ENCODE peak calls at places on chromosome 1, in five cellular contexts. P is H1, E is SK-N-SH, S is K562, Z is A549. I is an unnamed sample.

GRCh38 chr1:228270032-228270431 is 62.2 kb downstream of the OBSCN start:
- DNase-seq in P (no peak), Z (no peak), S (no peak), E (no peak), I (peak; percentile 90)

GRCh38 chr1:15386128-15386824 is 23.4 kb upstream of the EFHD2 start:
- DNase-seq in P (peak; percentile 63), S (peak; percentile 39), E (no peak), Z (no peak), I (no peak)

GRCh38 chr1:92820551-92820950 is 11.3 kb upstream of the RPL5 start:
- DNase-seq in S (no peak), P (no peak), Z (no peak), E (no peak), I (no peak)

GRCh38 chr1:145702826-145703225 is 4.3 kb downstream of the PDZK1 start:
- DNase-seq in Z (no peak), E (no peak), S (no peak), P (no peak), I (no peak)

GRCh38 chr1:200409203-200409760 is 554 bp downstream of the ZNF281 start:
- DNase-seq in Z (no peak), E (no peak), P (peak; percentile 61), S (peak; percentile 69), I (peak; percentile 59)

GRCh38 chr1:208381481-208381880 is 137.3 kb upstream of the PLXNA2 start:
- DNase-seq in P (no peak), Z (no peak), S (no peak), E (no peak), I (no peak)

GRCh38 chr1:1250828-1251284 is 4.3 kb upstream of the C1QTNF12 start:
- DNase-seq in P (no peak), Z (no peak), S (no peak), E (no peak), I (no peak)

GRCh38 chr1:168234846-168235547 is 9.2 kb downstream of the SFT2D2 start:
- DNase-seq in S (peak; percentile 78), Z (peak; percentile 84), E (peak; percentile 51), P (no peak), I (peak; percentile 64)

GRCh38 chr1:227316941-227317540 is 1.3 kb downstream of the CDC42BPA start:
- DNase-seq in Z (no peak), E (peak; percentile 27), S (peak; percentile 45), P (no peak), I (peak; percentile 61)

GRCh38 chr1:7564097-7564496 is 207.0 kb upstream of the VAMP3 start:
- DNase-seq in E (no peak), S (no peak), Z (no peak), P (no peak), I (no peak)

GRCh38 chr1:227245613-227246320 is 72.5 kb downstream of the CDC42BPA start:
- DNase-seq in E (no peak), Z (no peak), S (no peak), P (no peak), I (no peak)

GRCh38 chr1:8176279-8176678 is 141.6 kb upstream of the SLC45A1 start:
- DNase-seq in S (no peak), E (no peak), Z (no peak), P (no peak), I (no peak)

GRCh38 chr1:118335372-118335771 is 150.3 kb upstream of the SPAG17 start:
- DNase-seq in S (no peak), Z (no peak), E (no peak), P (no peak), I (no peak)

GRCh38 chr1:166489356-166489669 is 322.5 kb upstream of the FAM78B start:
- DNase-seq in Z (no peak), E (no peak), S (no peak), P (no peak), I (no peak)

GRCh38 chr1:153260473-153260979 is 1.0 kb downstream of the LORICRIN start:
- DNase-seq in P (no peak), S (no peak), Z (no peak), E (peak; percentile 18), I (no peak)

GRCh38 chr1:240766831-240767230 is 154.9 kb upstream of the GREM2 start:
- DNase-seq in P (no peak), Z (no peak), S (no peak), E (no peak), I (no peak)

GRCh38 chr1:26520339-26520738 is 9.2 kb upstream of the RPS6KA1 start:
- DNase-seq in P (no peak), S (no peak), E (no peak), Z (no peak), I (no peak)

GRCh38 chr1:26522073-26522472 is 7.5 kb upstream of the RPS6KA1 start:
- DNase-seq in E (no peak), S (no peak), P (no peak), Z (no peak), I (no peak)

GRCh38 chr1:26524181-26524580 is 5.4 kb upstream of the RPS6KA1 start:
- DNase-seq in S (no peak), E (peak; percentile 8), P (no peak), Z (no peak), I (no peak)

GRCh38 chr1:26517766-26518049 is 11.9 kb upstream of the RPS6KA1 start:
- DNase-seq in S (no peak), P (no peak), Z (no peak), E (no peak), I (no peak)

GRCh38 chr1:26521669-26522030 is 7.9 kb upstream of the RPS6KA1 start:
- DNase-seq in Z (no peak), P (no peak), S (no peak), E (no peak), I (no peak)
- TF ChIP-seq MAX in Z (no peak), P (no peak), S (no peak), E (no peak), I (no peak)

GRCh38 chr1:59308839-59309238 is 11.9 kb downstream of the FGGY start:
- DNase-seq in S (no peak), P (no peak), E (no peak), Z (no peak), I (no peak)

GRCh38 chr1:59314776-59315528 is 18.1 kb downstream of the FGGY start:
- DNase-seq in Z (no peak), P (no peak), E (no peak), S (no peak), I (no peak)

GRCh38 chr1:59305188-59305587 is 8.3 kb downstream of the FGGY start:
- DNase-seq in E (no peak), S (no peak), P (no peak), Z (no peak), I (no peak)

GRCh38 chr1:59315529-59316433 is 18.9 kb downstream of the FGGY start:
- DNase-seq in S (no peak), E (no peak), Z (no peak), P (no peak), I (no peak)

GRCh38 chr1:59310527-59310926 is 13.6 kb downstream of the FGGY start:
- DNase-seq in S (no peak), E (no peak), Z (no peak), P (no peak), I (no peak)
- H3K4me2 ChIP-seq in S (no peak overlapping the region), E (no peak overlapping the region), Z (no peak overlapping the region), P (no peak overlapping the region), I (no peak overlapping the region)

GRCh38 chr1:173253046-173253445 is 45.9 kb upstream of the TNFSF4 start:
- DNase-seq in Z (no peak), P (no peak), S (no peak), E (no peak), I (no peak)

GRCh38 chr1:173258484-173259264 is 51.5 kb upstream of the TNFSF4 start:
- DNase-seq in P (no peak), Z (no peak), E (no peak), S (no peak), I (no peak)

GRCh38 chr1:173257805-173258204 is 50.7 kb upstream of the TNFSF4 start:
- DNase-seq in P (no peak), Z (no peak), E (no peak), S (no peak), I (no peak)

GRCh38 chr1:173249349-173249748 is 42.2 kb upstream of the TNFSF4 start:
- DNase-seq in P (no peak), S (no peak), Z (no peak), E (no peak), I (no peak)

DNA sequence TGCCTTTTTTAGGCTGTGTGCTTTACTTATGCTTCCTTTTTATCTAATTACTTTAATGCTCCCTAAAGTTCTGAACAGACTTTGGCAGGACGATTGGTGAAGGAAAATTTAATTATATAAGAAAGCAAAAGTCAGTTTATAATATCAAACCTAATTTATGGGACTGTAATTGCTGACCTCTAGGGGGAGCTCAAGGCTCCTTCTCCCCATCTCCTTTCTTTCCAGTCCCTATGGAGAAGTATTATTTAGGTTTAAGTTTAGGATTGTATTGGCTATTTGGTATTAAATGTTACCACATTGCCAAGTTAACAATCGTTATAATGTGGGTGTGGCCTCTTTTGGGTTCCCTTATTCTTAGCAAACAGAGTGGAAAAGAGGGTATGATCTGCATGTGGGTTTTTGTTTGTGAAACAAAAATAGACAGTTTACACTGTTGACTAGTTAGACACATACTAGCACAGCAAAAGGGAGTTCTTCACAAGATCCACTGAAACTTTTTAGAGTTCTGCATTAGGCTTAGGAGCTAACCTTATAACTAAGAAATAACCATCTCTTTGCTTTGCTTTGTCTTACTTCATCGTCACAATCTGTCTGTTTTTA is 48.2 kb upstream of the TNFSF4 start:
- DNase-seq in Z (peak; percentile 41), E (peak; percentile 41), S (peak; percentile 68), P (no peak), I (peak; percentile 56)
- TF ChIP-seq MAX in Z (no peak), E (no peak), S (no peak), P (no peak), I (no peak)

GRCh38 chr1:99599678-99600175 is 46.2 kb upstream of the PALMD start:
- DNase-seq in E (no peak), Z (peak; percentile 7), S (peak; percentile 85), P (no peak), I (peak; percentile 97)
- H3K4me2 ChIP-seq in E (peak overlapping the region; percentile 25), Z (peak overlapping the region; percentile 34), S (peak overlapping the region; percentile 60), P (no peak overlapping the region), I (peak overlapping the region; percentile 42)

GRCh38 chr1:244173765-244174164 is 122.7 kb downstream of the ZBTB18 start:
- DNase-seq in Z (no peak), E (no peak), P (no peak), S (no peak), I (no peak)

GRCh38 chr1:244176201-244176600 is 125.1 kb downstream of the ZBTB18 start:
- DNase-seq in E (no peak), Z (no peak), P (no peak), S (no peak), I (no peak)

GRCh38 chr1:244173240-244173639 is 122.2 kb downstream of the ZBTB18 start:
- DNase-seq in P (no peak), Z (no peak), E (no peak), S (no peak), I (no peak)

GRCh38 chr1:244174922-244175521 is 123.9 kb downstream of the ZBTB18 start:
- DNase-seq in P (no peak), E (no peak), S (no peak), Z (no peak), I (no peak)

DNA sequence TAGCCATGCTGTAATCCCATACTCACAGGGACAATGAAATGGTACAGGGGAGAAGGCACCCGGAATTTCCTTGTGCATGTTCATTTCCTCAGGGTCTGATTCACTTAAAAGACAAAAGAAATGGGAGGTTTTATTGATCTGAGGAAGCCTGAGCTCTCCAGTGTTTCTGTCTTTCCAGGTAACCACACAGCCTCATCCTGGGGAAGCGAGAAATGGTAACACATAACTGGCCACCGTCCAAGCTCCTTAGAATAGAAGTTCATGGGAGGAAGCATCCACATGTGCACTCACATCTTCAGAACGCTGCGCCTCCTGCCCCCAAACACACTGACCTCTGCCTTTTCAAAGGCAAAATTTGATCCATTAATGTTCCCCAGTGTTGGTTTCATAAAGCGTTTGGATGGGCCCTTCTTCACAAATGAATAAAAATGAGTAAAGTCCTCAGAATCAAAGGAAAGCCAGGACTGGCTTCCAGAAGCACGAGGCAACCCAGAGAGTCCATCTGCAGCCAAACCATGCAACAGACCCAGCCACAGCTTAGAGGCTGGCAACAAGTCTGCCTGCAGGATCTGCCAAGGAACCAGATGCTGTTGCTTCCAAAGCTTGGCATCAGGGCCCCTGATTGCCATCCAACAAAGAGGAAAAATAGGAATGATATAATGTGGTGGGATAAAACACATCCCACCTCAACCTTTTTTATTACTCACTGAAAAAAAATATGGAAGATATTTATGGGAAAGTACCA is 120.3 kb downstream of the ZBTB18 start:
- DNase-seq in Z (no peak), S (no peak), P (no peak), E (no peak), I (peak; percentile 6)
- TF ChIP-seq MAX in Z (no peak), S (no peak), P (no peak), E (no peak), I (no peak)